ENCODE peak calls at places on chromosomes 7 and 10, in seven cellular contexts. S, R, B, Y, H, V and U are unnamed samples.
A peak's percentile ranks its signal among the peaks of the same experiment; 100 is the strongest.

GRCh38 chr7:34747176-34747781 is 89.3 kb downstream of the NPSR1 start:
- DNase-seq in S (no peak), V (no peak), H (no peak), Y (no peak), B (no peak), R (peak; percentile 2), U (no peak)

GRCh38 chr7:53521638-53522184 is 486.3 kb downstream of the POM121L12 start:
- DNase-seq in R (no peak), H (no peak), Y (no peak), V (no peak), B (no peak), S (no peak), U (no peak)

GRCh38 chr10:70479161-70479531 is 579 bp downstream of the PALD1 start:
- DNase-seq in Y (no peak), H (no peak), S (no peak), B (no peak), V (no peak), R (no peak), U (no peak)

GRCh38 chr7:2802504-2803341 is 41.4 kb downstream of the GNA12 start:
- DNase-seq in R (peak; percentile 65), H (no peak), Y (peak; percentile 53), S (peak; percentile 62), V (no peak), B (no peak), U (no peak)

GRCh38 chr10:89392974-89393373 is 551 bp downstream of the IFIT1 start:
- DNase-seq in Y (peak; percentile 74), R (no peak), H (no peak), V (peak; percentile 67), S (peak; percentile 90), B (no peak), U (peak; percentile 68)

GRCh38 chr7:156473476-156474240 is 166.9 kb upstream of the RNF32 start:
- DNase-seq in Y (peak; percentile 51), R (peak; percentile 31), S (peak; percentile 14), V (no peak), B (no peak), H (no peak), U (peak; percentile 42)

GRCh38 chr7:39360766-39361165 is 205.4 kb upstream of the YAE1 start:
- DNase-seq in H (no peak), S (no peak), Y (no peak), B (no peak), V (no peak), R (no peak), U (no peak)

GRCh38 chr10:21363753-21364104 is 161.8 kb downstream of the SKIDA1 start:
- DNase-seq in R (no peak), S (no peak), B (no peak), H (no peak), Y (no peak), V (no peak), U (no peak)

GRCh38 chr10:75408911-75409885 is 7.6 kb upstream of the ZNF503 start:
- DNase-seq in Y (peak; percentile 36), R (no peak), V (no peak), S (peak; percentile 67), B (no peak), H (no peak), U (peak; percentile 32)

GRCh38 chr10:15384154-15384553 is 13.1 kb upstream of the FAM171A1 start:
- DNase-seq in H (no peak), Y (no peak), V (no peak), S (no peak), R (no peak), B (no peak), U (no peak)

GRCh38 chr10:69160809-69161225 is 19.2 kb upstream of the SUPV3L1 start:
- DNase-seq in H (no peak), Y (peak; percentile 2), B (no peak), R (no peak), S (no peak), V (no peak), U (no peak)

GRCh38 chr7:95621404-95621803 is 25.1 kb upstream of the PDK4 start:
- DNase-seq in B (no peak), V (no peak), R (no peak), H (no peak), Y (no peak), S (no peak), U (no peak)

GRCh38 chr7:106176414-106177294 is 64.5 kb upstream of the SYPL1 start:
- DNase-seq in Y (peak; percentile 80), B (peak; percentile 59), S (peak; percentile 90), R (peak; percentile 89), H (peak; percentile 38), V (peak; percentile 35), U (peak; percentile 75)

GRCh38 chr7:8433477-8434289 is at the start of gene NXPH1:
- DNase-seq in B (no peak), V (no peak), H (no peak), R (peak; percentile 6), Y (no peak), S (peak; percentile 4), U (peak; percentile 16)

GRCh38 chr7:44073664-44074348 is 8.4 kb upstream of the PGAM2 start:
- DNase-seq in S (no peak), V (no peak), H (peak; percentile 45), Y (peak; percentile 43), B (peak; percentile 48), R (peak; percentile 65), U (peak; percentile 57)

GRCh38 chr10:132283604-132284382 is 24.0 kb downstream of the STK32C start:
- DNase-seq in R (no peak), Y (no peak), V (no peak), H (no peak), S (no peak), B (no peak), U (no peak)

GRCh38 chr10:11823122-11823988 is at the start of gene PROSER2:
- DNase-seq in B (peak; percentile 13), H (no peak), S (peak; percentile 68), R (peak; percentile 70), V (no peak), Y (peak; percentile 48), U (peak; percentile 66)

GRCh38 chr7:135911091-135911490 is 66.1 kb downstream of the MTPN start:
- DNase-seq in R (no peak), H (no peak), S (no peak), B (no peak), V (no peak), Y (no peak), U (no peak)

GRCh38 chr10:98485959-98486358 is 39.2 kb upstream of the HPS1 start:
- DNase-seq in Y (no peak), H (no peak), B (no peak), R (no peak), S (peak; percentile 17), V (no peak), U (no peak)

GRCh38 chr10:28939352-28940157 is 262.2 kb downstream of the BAMBI start:
- DNase-seq in H (peak; percentile 52), B (no peak), Y (peak; percentile 72), S (peak; percentile 98), R (no peak), V (peak; percentile 44), U (no peak)

GRCh38 chr10:23171232-23171876 is 20.8 kb upstream of the PTF1A start:
- DNase-seq in H (no peak), R (peak; percentile 15), Y (peak; percentile 38), B (no peak), V (no peak), S (peak; percentile 54), U (no peak)

GRCh38 chr10:60734226-60734625 is 44.1 kb upstream of the CDK1 start:
- DNase-seq in S (no peak), Y (no peak), R (no peak), B (no peak), V (no peak), H (no peak), U (no peak)

GRCh38 chr10:25455980-25456567 is 281.3 kb downstream of the GPR158 start:
- DNase-seq in R (peak; percentile 83), V (no peak), Y (no peak), B (no peak), S (peak; percentile 95), H (no peak), U (no peak)

GRCh38 chr10:7795605-7796004 is 7.6 kb downstream of the ATP5F1C start:
- DNase-seq in S (peak; percentile 84), H (no peak), V (no peak), Y (peak; percentile 26), B (no peak), R (peak; percentile 55), U (no peak)

GRCh38 chr10:108358912-108359311 is 1194.4 kb upstream of the SORCS1 start:
- DNase-seq in H (no peak), Y (peak; percentile 85), V (peak; percentile 86), R (no peak), B (no peak), S (peak; percentile 83), U (peak; percentile 61)

GRCh38 chr7:155807805-155808550 is 4.3 kb downstream of the SHH start:
- DNase-seq in S (no peak), H (no peak), Y (no peak), R (no peak), V (no peak), B (no peak), U (no peak)

GRCh38 chr10:73814896-73815718 is 3.7 kb upstream of the NDST2 start:
- DNase-seq in V (no peak), S (no peak), Y (no peak), H (no peak), B (no peak), R (no peak), U (no peak)
- TF ChIP-seq CTCF in V (peak; percentile 44), S (no peak), Y (peak; percentile 44), H (peak; percentile 22), B (no peak), R (no peak), U (peak; percentile 22)

GRCh38 chr7:100127866-100128601 is 1.3 kb downstream of the MBLAC1 start:
- DNase-seq in R (no peak), B (no peak), Y (no peak), S (peak; percentile 23), V (no peak), H (no peak), U (peak; percentile 37)

GRCh38 chr7:100126239-100126930 is 382 bp upstream of the MBLAC1 start:
- DNase-seq in S (no peak), H (no peak), Y (no peak), B (no peak), V (peak; percentile 26), R (no peak), U (no peak)

GRCh38 chr7:100126931-100127865 is at the start of gene MBLAC1:
- DNase-seq in Y (peak; percentile 93), B (peak; percentile 86), V (peak; percentile 37), S (peak; percentile 96), H (peak; percentile 65), R (peak; percentile 88), U (peak; percentile 97)

GRCh38 chr7:100130608-100131453 is 4.1 kb downstream of the MBLAC1 start:
- DNase-seq in V (no peak), B (peak; percentile 76), Y (peak; percentile 48), R (peak; percentile 55), S (peak; percentile 58), H (no peak), U (peak; percentile 70)

GRCh38 chr7:100128602-100128963 is 1.8 kb downstream of the MBLAC1 start:
- DNase-seq in V (no peak), B (no peak), Y (no peak), S (no peak), R (no peak), H (no peak), U (no peak)
- H3K4me3 ChIP-seq in V (no peak overlapping the region), B (no peak overlapping the region), Y (no peak overlapping the region), S (no peak overlapping the region), R (no peak overlapping the region), H (no peak overlapping the region), U (no peak overlapping the region)

GRCh38 chr7:117312593-117312992 is 10.3 kb downstream of the WNT2 start:
- DNase-seq in B (no peak), Y (no peak), H (no peak), R (no peak), V (no peak), S (peak; percentile 10), U (no peak)
- TF ChIP-seq CTCF in B (no peak), Y (peak; percentile 40), H (no peak), R (no peak), V (peak; percentile 24), S (peak; percentile 32), U (no peak)

GRCh38 chr7:20666444-20666843 is 51.0 kb downstream of the ABCB5 start:
- DNase-seq in S (no peak), B (no peak), V (no peak), H (no peak), R (no peak), Y (no peak), U (no peak)
- H3K4me3 ChIP-seq in S (no peak overlapping the region), B (no peak overlapping the region), V (no peak overlapping the region), H (no peak overlapping the region), R (no peak overlapping the region), Y (no peak overlapping the region), U (no peak overlapping the region)